ENCODE peak calls at places on chromosomes 2 and 18, in ten cellular contexts. S is psoas muscle; H is H1; W is renal cortical epithelial cell; O is anterior cingulate cortex; D is stimulated activated CD8-positive, alpha-beta memory T cell treated with anti-CD3 and anti-CD28 coated beads, Interleukin-2, amount 100 ng/mL, for 48 hours; B is NCI-H2081; J is activated naive CD4-positive, alpha-beta T cell treated with anti-CD3 and anti-CD28 coated beads, Interleukin-2, amount 10 ng/mL, durations not matched to agents 7 days and 5 days; Z is cardiac fibroblast; L is Kasumi-1. X is an unnamed sample.

GRCh38 chr2:6970976-6971480 is 53.8 kb downstream of the RNF144A start:
- DNase-seq in S (no peak), H (no peak), W (peak), O (no peak), D (no peak), B (no peak), J (no peak), Z (peak), L (no peak), X (no peak)

GRCh38 chr2:120454993-120455789 is 109.3 kb downstream of the INHBB start:
- DNase-seq in S (no peak), H (no peak), W (no peak), O (no peak), D (no peak), B (no peak), J (no peak), Z (peak), L (no peak), X (no peak)

GRCh38 chr18:79935098-79935480 is 16.4 kb downstream of the SLC66A2 start:
- DNase-seq in S (no peak), H (no peak), W (no peak), O (no peak), D (no peak), B (no peak), J (no peak), Z (no peak), L (no peak), X (no peak)

GRCh38 chr2:134738150-134738865 is 19.5 kb upstream of the TMEM163 start:
- DNase-seq in S (no peak), H (no peak), W (peak), O (no peak), D (no peak), B (no peak), J (no peak), Z (no peak), L (no peak), X (no peak)

GRCh38 chr2:39216495-39217191 is 27.1 kb downstream of the CDKL4 start:
- DNase-seq in S (no peak), H (no peak), W (no peak), O (no peak), D (peak), B (no peak), J (peak), Z (no peak), L (peak), X (no peak)

GRCh38 chr18:5107990-5108389 is 89.1 kb downstream of the AKAIN1 start:
- DNase-seq in S (no peak), H (no peak), W (no peak), O (no peak), D (no peak), B (no peak), J (no peak), Z (no peak), L (no peak), X (no peak)

GRCh38 chr2:217606296-217606695 is 396.5 kb downstream of the TNS1 start:
- DNase-seq in S (no peak), H (no peak), W (no peak), O (no peak), D (no peak), B (no peak), J (no peak), Z (no peak), L (no peak), X (no peak)

GRCh38 chr18:78618726-78619125 is 360.9 kb upstream of the SALL3 start:
- DNase-seq in S (no peak), H (no peak), W (no peak), O (no peak), D (no peak), B (no peak), J (no peak), Z (no peak), L (no peak), X (no peak)

GRCh38 chr2:160927335-160927734 is 232.9 kb upstream of the TANK start:
- DNase-seq in S (no peak), H (no peak), W (no peak), O (no peak), D (no peak), B (no peak), J (no peak), Z (no peak), L (no peak), X (no peak)

GRCh38 chr2:189305291-189305943 is 125.9 kb upstream of the COL5A2 start:
- DNase-seq in S (no peak), H (no peak), W (peak), O (no peak), D (no peak), B (no peak), J (no peak), Z (peak), L (no peak), X (no peak)

GRCh38 chr2:22991844-22992243 is 393.1 kb upstream of the KLHL29 start:
- DNase-seq in S (no peak), H (no peak), W (peak), O (no peak), D (no peak), B (no peak), J (no peak), Z (no peak), L (no peak), X (no peak)

GRCh38 chr18:42474577-42474976 is 519.5 kb downstream of the PIK3C3 start:
- DNase-seq in S (no peak), H (no peak), W (no peak), O (no peak), D (no peak), B (no peak), J (no peak), Z (no peak), L (no peak), X (no peak)

GRCh38 chr2:12506846-12507245 is 209.9 kb upstream of the TRIB2 start:
- DNase-seq in S (no peak), H (no peak), W (peak), O (no peak), D (no peak), B (no peak), J (no peak), Z (no peak), L (no peak), X (no peak)

GRCh38 chr18:35010156-35010555 is 31.1 kb upstream of the MAPRE2 start:
- DNase-seq in S (no peak), H (no peak), W (no peak), O (no peak), D (no peak), B (no peak), J (no peak), Z (no peak), L (no peak), X (no peak)

GRCh38 chr2:96730212-96730611 is 9.7 kb downstream of the LMAN2L start:
- DNase-seq in S (no peak), H (no peak), W (no peak), O (no peak), D (no peak), B (no peak), J (no peak), Z (peak), L (no peak), X (peak)

GRCh38 chr2:236840215-236840614 is 245.5 kb upstream of the COPS8 start:
- DNase-seq in S (no peak), H (no peak), W (no peak), O (no peak), D (no peak), B (no peak), J (no peak), Z (no peak), L (no peak), X (peak)

GRCh38 chr18:73199151-73199550 is 331.4 kb upstream of the NETO1 start:
- DNase-seq in S (no peak), H (no peak), W (no peak), O (no peak), D (no peak), B (no peak), J (no peak), Z (peak), L (no peak), X (peak)

GRCh38 chr2:28286678-28287077 is 106.0 kb upstream of the FOSL2 start:
- DNase-seq in S (no peak), H (no peak), W (peak), O (no peak), D (no peak), B (no peak), J (no peak), Z (peak), L (no peak), X (peak)

GRCh38 chr2:62176771-62177170 is 19.1 kb upstream of the B3GNT2 start:
- DNase-seq in S (no peak), H (no peak), W (no peak), O (no peak), D (no peak), B (no peak), J (no peak), Z (no peak), L (no peak), X (no peak)

GRCh38 chr2:237492137-237492890 is 5.3 kb downstream of the MLPH start:
- DNase-seq in S (no peak), H (no peak), W (no peak), O (no peak), D (no peak), B (no peak), J (no peak), Z (peak), L (no peak), X (no peak)

GRCh38 chr2:219125886-219126270 is 34.7 kb downstream of the NHEJ1 start:
- DNase-seq in S (no peak), H (no peak), W (no peak), O (no peak), D (no peak), B (no peak), J (no peak), Z (peak), L (no peak), X (no peak)

GRCh38 chr2:59585657-59586056 is 967.8 kb downstream of the BCL11A start:
- DNase-seq in S (no peak), H (no peak), W (no peak), O (no peak), D (no peak), B (no peak), J (no peak), Z (no peak), L (no peak), X (no peak)

GRCh38 chr18:39872566-39872965 is 2082.5 kb upstream of the PIK3C3 start:
- DNase-seq in S (no peak), H (no peak), W (no peak), O (no peak), D (no peak), B (no peak), J (no peak), Z (no peak), L (no peak), X (no peak)

GRCh38 chr18:30632058-30632718 is 410.4 kb downstream of the DSC3 start:
- DNase-seq in S (no peak), H (peak), W (no peak), O (no peak), D (no peak), B (no peak), J (no peak), Z (no peak), L (no peak), X (no peak)

GRCh38 chr18:3281456-3282400 is 19.8 kb downstream of the MYL12B start:
- DNase-seq in S (no peak), H (no peak), W (peak), O (no peak), D (no peak), B (peak), J (no peak), Z (peak), L (peak), X (peak)

GRCh38 chr2:196601430-196602306 is 37.8 kb upstream of the CCDC150 start:
- DNase-seq in S (peak), H (no peak), W (peak), O (no peak), D (no peak), B (no peak), J (no peak), Z (peak), L (no peak), X (peak)

GRCh38 chr18:22683196-22683676 is 249.9 kb upstream of the RBBP8 start:
- DNase-seq in S (peak), H (no peak), W (peak), O (no peak), D (no peak), B (peak), J (no peak), Z (peak), L (no peak), X (peak)

GRCh38 chr18:74078257-74078656 is 69.4 kb downstream of the FBXO15 start:
- DNase-seq in S (no peak), H (no peak), W (no peak), O (no peak), D (no peak), B (no peak), J (no peak), Z (no peak), L (no peak), X (no peak)

GRCh38 chr2:197144183-197144582 is 166.4 kb downstream of the ANKRD44 start:
- DNase-seq in S (no peak), H (no peak), W (no peak), O (no peak), D (no peak), B (no peak), J (no peak), Z (no peak), L (no peak), X (no peak)

GRCh38 chr2:230408244-230408842 is 7.7 kb upstream of the SP100 start:
- DNase-seq in S (peak), H (no peak), W (peak), O (no peak), D (no peak), B (no peak), J (no peak), Z (peak), L (no peak), X (peak)

X was measured in GM03348.